ENCODE peak calls at places on chromosome 5, in nine cellular contexts. P, V, M, B, X, O, Q, Z and H are unnamed samples.

GRCh38 chr5:9265391-9266287 is 280.2 kb downstream of the SEMA5A start:
- DNase-seq in P (peak), V (peak), M (no peak), B (no peak), X (no peak), O (no peak), Q (peak), Z (peak), H (peak)

GRCh38 chr5:10745133-10745532 is 15.9 kb downstream of the DAP start:
- DNase-seq in P (no peak), V (no peak), M (no peak), B (no peak), X (no peak), O (no peak), Q (no peak), Z (no peak), H (no peak)

GRCh38 chr5:122871669-122872068 is 26.3 kb downstream of the SNX24 start:
- DNase-seq in P (no peak), V (no peak), M (no peak), B (no peak), X (no peak), O (no peak), Q (no peak), Z (no peak), H (no peak)

GRCh38 chr5:28954074-28954473 is 1915.7 kb upstream of the CDH9 start:
- DNase-seq in P (peak), V (no peak), M (no peak), B (no peak), X (no peak), O (no peak), Q (no peak), Z (no peak), H (no peak)

GRCh38 chr5:42985129-42986037 is 54.7 kb downstream of the ANXA2R start:
- DNase-seq in P (no peak), V (no peak), M (no peak), B (no peak), X (no peak), O (no peak), Q (no peak), Z (no peak), H (no peak)

GRCh38 chr5:76379316-76379715 is 23.8 kb upstream of the IQGAP2 start:
- DNase-seq in P (no peak), V (no peak), M (no peak), B (no peak), X (no peak), O (no peak), Q (no peak), Z (no peak), H (no peak)

GRCh38 chr5:34923694-34924461 is 5.5 kb upstream of the DNAJC21 start:
- DNase-seq in P (no peak), V (no peak), M (no peak), B (peak), X (no peak), O (no peak), Q (peak), Z (peak), H (no peak)

GRCh38 chr5:180785151-180785781 is 17.3 kb downstream of the MGAT1 start:
- DNase-seq in P (no peak), V (no peak), M (no peak), B (no peak), X (no peak), O (no peak), Q (peak), Z (no peak), H (no peak)

GRCh38 chr5:89287964-89288363 is 405.0 kb upstream of the MEF2C start:
- DNase-seq in P (no peak), V (no peak), M (no peak), B (no peak), X (no peak), O (no peak), Q (no peak), Z (no peak), H (no peak)

GRCh38 chr5:36870399-36871040 is 6.0 kb upstream of the NIPBL start:
- DNase-seq in P (peak), V (peak), M (no peak), B (peak), X (no peak), O (no peak), Q (no peak), Z (no peak), H (no peak)

GRCh38 chr5:13994606-13995336 is 50.3 kb upstream of the DNAH5 start:
- DNase-seq in P (no peak), V (no peak), M (peak), B (no peak), X (no peak), O (no peak), Q (peak), Z (no peak), H (no peak)

GRCh38 chr5:138601444-138601843 is 26.2 kb upstream of the HSPA9 start:
- DNase-seq in P (no peak), V (no peak), M (no peak), B (peak), X (no peak), O (no peak), Q (peak), Z (peak), H (peak)

GRCh38 chr5:131328536-131329186 is 64.8 kb downstream of the CDC42SE2 start:
- DNase-seq in P (no peak), V (no peak), M (no peak), B (peak), X (no peak), O (no peak), Q (peak), Z (no peak), H (peak)

GRCh38 chr5:115992848-115993350 is 30.6 kb downstream of the LVRN start:
- DNase-seq in P (no peak), V (no peak), M (no peak), B (no peak), X (no peak), O (no peak), Q (no peak), Z (no peak), H (no peak)

GRCh38 chr5:151213803-151214613 is 9.9 kb downstream of the CCDC69 start:
- DNase-seq in P (peak), V (peak), M (peak), B (no peak), X (peak), O (peak), Q (no peak), Z (peak), H (no peak)

GRCh38 chr5:14958196-14958595 is 86.6 kb upstream of the ANKH start:
- DNase-seq in P (no peak), V (no peak), M (no peak), B (peak), X (no peak), O (no peak), Q (no peak), Z (no peak), H (no peak)

GRCh38 chr5:111855356-111855755 is 98.4 kb upstream of the NREP start:
- DNase-seq in P (no peak), V (peak), M (no peak), B (no peak), X (no peak), O (no peak), Q (no peak), Z (no peak), H (no peak)

GRCh38 chr5:113050606-113051391 is 74.2 kb downstream of the DCP2 start:
- DNase-seq in P (no peak), V (no peak), M (no peak), B (no peak), X (no peak), O (no peak), Q (no peak), Z (no peak), H (no peak)

GRCh38 chr5:132136906-132137305 is 63.3 kb downstream of the CSF2 start:
- DNase-seq in P (no peak), V (no peak), M (no peak), B (no peak), X (no peak), O (no peak), Q (peak), Z (no peak), H (no peak)

GRCh38 chr5:80597500-80597899 is 27.4 kb upstream of the ANKRD34B start:
- DNase-seq in P (peak), V (no peak), M (no peak), B (no peak), X (no peak), O (no peak), Q (no peak), Z (no peak), H (no peak)

GRCh38 chr5:169067641-169068316 is 233.2 kb downstream of the SLIT3 start:
- DNase-seq in P (no peak), V (no peak), M (no peak), B (no peak), X (no peak), O (no peak), Q (no peak), Z (no peak), H (no peak)

GRCh38 chr5:178205010-178205748 is 846 bp downstream of the HNRNPAB start:
- DNase-seq in P (peak), V (peak), M (peak), B (peak), X (peak), O (peak), Q (no peak), Z (peak), H (no peak)

GRCh38 chr5:37839441-37840035 is 303 bp downstream of the GDNF start:
- DNase-seq in P (peak), V (peak), M (no peak), B (peak), X (no peak), O (peak), Q (no peak), Z (no peak), H (no peak)

GRCh38 chr5:124755565-124755964 is 9.1 kb upstream of the ZNF608 start:
- DNase-seq in P (no peak), V (no peak), M (no peak), B (peak), X (no peak), O (no peak), Q (no peak), Z (no peak), H (no peak)

GRCh38 chr5:126097881-126098280 is 325.3 kb upstream of the GRAMD2B start:
- DNase-seq in P (no peak), V (no peak), M (no peak), B (no peak), X (no peak), O (no peak), Q (no peak), Z (no peak), H (no peak)

GRCh38 chr5:9512452-9512851 is 33.4 kb downstream of the SEMA5A start:
- DNase-seq in P (no peak), V (no peak), M (no peak), B (no peak), X (no peak), O (no peak), Q (no peak), Z (no peak), H (no peak)

GRCh38 chr5:11928909-11929308 is 24.7 kb upstream of the CTNND2 start:
- DNase-seq in P (no peak), V (no peak), M (no peak), B (no peak), X (no peak), O (no peak), Q (no peak), Z (no peak), H (no peak)

GRCh38 chr5:100780376-100780870 is 122.7 kb downstream of the ST8SIA4 start:
- DNase-seq in P (no peak), V (no peak), M (no peak), B (no peak), X (no peak), O (no peak), Q (no peak), Z (no peak), H (no peak)

GRCh38 chr5:139646912-139647391 is 1.2 kb upstream of the CXXC5 start:
- DNase-seq in P (peak), V (no peak), M (no peak), B (no peak), X (no peak), O (peak), Q (no peak), Z (peak), H (no peak)

GRCh38 chr5:78280261-78280660 is 14.2 kb downstream of the AP3B1 start:
- DNase-seq in P (no peak), V (no peak), M (no peak), B (no peak), X (no peak), O (no peak), Q (no peak), Z (no peak), H (no peak)

GRCh38 chr5:39379683-39380082 is 15.4 kb upstream of the C9 start:
- DNase-seq in P (no peak), V (no peak), M (no peak), B (no peak), X (no peak), O (no peak), Q (no peak), Z (no peak), H (no peak)

GRCh38 chr5:150523472-150524350 is 15.8 kb downstream of the NDST1 start:
- DNase-seq in P (peak), V (peak), M (no peak), B (peak), X (no peak), O (no peak), Q (peak), Z (no peak), H (no peak)

GRCh38 chr5:74945561-74946165 is 79.5 kb upstream of the FAM169A start:
- DNase-seq in P (no peak), V (no peak), M (no peak), B (no peak), X (no peak), O (no peak), Q (no peak), Z (no peak), H (no peak)

DNA sequence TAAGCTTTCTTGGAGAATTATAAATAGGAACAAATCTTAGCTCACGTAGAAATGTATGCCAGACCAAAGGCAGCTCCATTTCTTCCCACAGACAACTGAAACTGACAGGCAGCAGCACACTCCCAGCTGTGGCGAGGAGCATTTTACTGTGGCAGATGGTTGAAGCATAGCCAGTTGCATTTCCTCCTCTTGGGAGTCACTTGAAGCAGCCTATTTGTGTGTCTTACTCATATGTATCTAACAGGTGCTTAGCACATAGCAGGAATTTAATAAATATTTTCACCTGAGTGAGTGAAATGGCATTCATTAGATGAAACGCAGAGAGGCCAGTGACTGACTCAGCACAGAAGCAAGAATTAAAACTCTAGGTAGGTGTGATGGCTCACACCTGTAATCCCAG is 12.3 kb upstream of the MTMR12 start:
- DNase-seq in P (no peak), V (no peak), M (no peak), B (no peak), X (no peak), O (no peak), Q (no peak), Z (no peak), H (no peak)
- H3K4me3 ChIP-seq in P (no peak), V (no peak), M (no peak), B (no peak), X (no peak), O (no peak), Q (no peak), Z (no peak), H (no peak)

GRCh38 chr5:55538621-55539020 is 3.9 kb upstream of the PLPP1 start:
- DNase-seq in P (no peak), V (no peak), M (no peak), B (no peak), X (no peak), O (no peak), Q (no peak), Z (no peak), H (no peak)

GRCh38 chr5:55533806-55534435 is 843 bp downstream of the PLPP1 start:
- DNase-seq in P (peak), V (peak), M (no peak), B (peak), X (no peak), O (no peak), Q (no peak), Z (no peak), H (no peak)

GRCh38 chr5:55535199-55535905 is 588 bp upstream of the PLPP1 start:
- DNase-seq in P (peak), V (no peak), M (no peak), B (peak), X (no peak), O (no peak), Q (no peak), Z (no peak), H (no peak)

GRCh38 chr5:55530669-55531068 is 4.1 kb downstream of the PLPP1 start:
- DNase-seq in P (peak), V (no peak), M (no peak), B (no peak), X (no peak), O (no peak), Q (no peak), Z (no peak), H (no peak)

GRCh38 chr5:55534436-55535198 is at the start of gene PLPP1:
- DNase-seq in P (peak), V (peak), M (peak), B (peak), X (peak), O (peak), Q (peak), Z (peak), H (no peak)
- TF ChIP-seq CTCF in P (no peak), V (no peak), M (no peak), B (peak), X (no peak), O (no peak), Q (no peak), Z (no peak), H (no peak)

DNA sequence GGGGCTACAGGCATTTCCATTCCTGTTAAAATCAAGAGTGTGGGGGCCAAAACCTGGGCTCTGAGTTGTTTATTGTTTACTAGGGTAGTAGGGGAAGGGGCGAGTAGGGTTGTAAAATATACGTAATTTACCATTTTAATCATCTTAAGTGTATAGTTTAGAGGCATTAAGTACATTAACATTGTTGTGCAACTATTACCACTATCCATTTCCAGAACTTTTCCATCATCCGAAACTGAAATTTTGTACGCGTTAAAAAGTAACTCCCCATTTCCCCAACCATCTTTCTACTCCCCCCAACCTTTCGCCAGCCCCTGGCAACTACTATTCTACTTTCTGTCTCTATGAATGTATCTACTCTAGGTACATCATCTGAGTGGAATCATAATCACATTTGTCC is 3.6 kb upstream of the FOXD1 start:
- DNase-seq in P (no peak), V (no peak), M (no peak), B (no peak), X (no peak), O (no peak), Q (no peak), Z (no peak), H (no peak)
- H3K4me3 ChIP-seq in P (peak), V (no peak), M (no peak), B (no peak), X (no peak), O (no peak), Q (no peak), Z (no peak), H (no peak)

GRCh38 chr5:104139840-104140239 is 577.3 kb upstream of the NUDT12 start:
- DNase-seq in P (peak), V (no peak), M (no peak), B (no peak), X (no peak), O (no peak), Q (no peak), Z (no peak), H (no peak)
- TF ChIP-seq CTCF in P (no peak), V (no peak), M (no peak), B (no peak), X (no peak), O (no peak), Q (no peak), Z (no peak), H (no peak)

GRCh38 chr5:170389250-170389902 is at the start of gene KCNMB1:
- DNase-seq in P (peak), V (peak), M (no peak), B (no peak), X (no peak), O (peak), Q (no peak), Z (no peak), H (no peak)
- H3K4me3 ChIP-seq in P (no peak), V (no peak), M (peak), B (no peak), X (no peak), O (peak), Q (no peak), Z (peak), H (peak)

GRCh38 chr5:172107606-172108005 is 80.4 kb downstream of the STK10 start:
- DNase-seq in P (no peak), V (no peak), M (no peak), B (peak), X (no peak), O (no peak), Q (peak), Z (no peak), H (peak)
- TF ChIP-seq CTCF in P (no peak), V (no peak), M (no peak), B (no peak), X (no peak), O (no peak), Q (peak), Z (no peak), H (no peak)

GRCh38 chr5:95862636-95863382 is 40.3 kb upstream of the GLRX start:
- DNase-seq in P (no peak), V (peak), M (no peak), B (no peak), X (no peak), O (no peak), Q (no peak), Z (no peak), H (no peak)

GRCh38 chr5:95863383-95863757 is 40.8 kb upstream of the GLRX start:
- DNase-seq in P (no peak), V (no peak), M (no peak), B (no peak), X (no peak), O (peak), Q (no peak), Z (peak), H (no peak)

GRCh38 chr5:95861221-95861857 is 38.8 kb upstream of the GLRX start:
- DNase-seq in P (no peak), V (peak), M (peak), B (peak), X (no peak), O (peak), Q (peak), Z (peak), H (peak)

GRCh38 chr5:95864456-95864855 is 41.9 kb upstream of the GLRX start:
- DNase-seq in P (no peak), V (no peak), M (no peak), B (no peak), X (no peak), O (no peak), Q (no peak), Z (no peak), H (no peak)

DNA sequence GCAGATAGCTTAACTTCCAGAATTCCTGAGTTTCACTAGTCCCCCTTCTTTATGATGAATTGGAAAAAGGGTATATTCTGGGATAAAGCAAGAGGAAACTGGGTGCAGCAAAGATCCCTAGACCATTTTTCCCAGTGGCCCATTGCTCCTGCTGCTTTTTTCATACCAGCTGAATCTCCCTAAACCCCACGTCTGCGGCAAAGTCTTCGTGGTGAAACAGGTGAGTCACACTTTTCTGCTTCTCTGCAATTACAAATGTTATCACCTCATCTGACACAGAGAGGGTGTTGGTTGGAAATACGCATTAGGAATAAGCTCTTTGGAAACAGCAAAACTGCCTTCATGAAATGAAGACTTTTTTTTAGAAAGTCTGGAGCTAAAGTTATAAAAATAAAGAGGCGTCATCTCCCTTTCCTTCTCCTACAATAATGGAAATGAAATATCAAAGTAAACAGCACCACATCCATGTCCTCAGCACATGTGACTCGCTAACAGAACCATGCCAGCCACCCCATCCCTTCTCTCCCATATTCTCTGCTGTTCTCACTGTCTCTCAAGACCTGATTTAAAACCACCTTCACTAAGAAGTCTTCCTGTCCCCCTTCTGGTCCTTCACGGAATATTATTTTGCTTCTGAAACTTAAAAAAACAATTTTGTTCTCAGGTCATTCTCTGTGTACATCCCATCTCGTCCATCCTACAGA is 39.5 kb upstream of the GLRX start:
- DNase-seq in P (no peak), V (no peak), M (no peak), B (peak), X (no peak), O (no peak), Q (no peak), Z (no peak), H (no peak)
- H3K4me3 ChIP-seq in P (no peak), V (no peak), M (no peak), B (no peak), X (no peak), O (no peak), Q (no peak), Z (no peak), H (no peak)